ENCODE peak calls at places on chromosomes 12 and 14, in seven cellular contexts. J is C1 segment of cervical spinal cord; B is H54; Z is BJ; X is cerebellar cortex; I is lung; N is activated CD4-positive, alpha-beta T cell treated with anti-CD3 and anti-CD28 coated beads, Interleukin-2, amount 10 ng/mL, durations not matched to agents 7 days and 5 days. W is an unnamed sample.

GRCh38 chr12:100404769-100405407 is 48.0 kb downstream of the SLC17A8 start:
- DNase-seq in J (no peak), B (peak; percentile 12), Z (no peak), X (peak; percentile 60), I (peak; percentile 61), N (peak; percentile 59), W (peak; percentile 25)

GRCh38 chr12:49553512-49554088 is 14.3 kb downstream of the MCRS1 start:
- DNase-seq in J (no peak), B (no peak), Z (no peak), X (peak; percentile 68), I (no peak), N (peak; percentile 54), W (peak; percentile 62)

GRCh38 chr14:69666698-69667211 is 55.4 kb downstream of the SUSD6 start:
- DNase-seq in J (no peak), B (no peak), Z (peak; percentile 54), X (no peak), I (no peak), N (no peak), W (no peak)

GRCh38 chr12:12811343-12811742 is 1.8 kb upstream of the DDX47 start:
- DNase-seq in J (no peak), B (no peak), Z (no peak), X (no peak), I (no peak), N (no peak), W (no peak)

GRCh38 chr12:12201274-12201758 is 65.5 kb downstream of the LRP6 start:
- DNase-seq in J (no peak), B (no peak), Z (no peak), X (no peak), I (no peak), N (no peak), W (no peak)

GRCh38 chr12:111368291-111368683 is 608 bp downstream of the PHETA1 start:
- DNase-seq in J (no peak), B (no peak), Z (no peak), X (peak; percentile 6), I (peak; percentile 32), N (no peak), W (no peak)

GRCh38 chr14:103186241-103186835 is 63.1 kb downstream of the TNFAIP2 start:
- DNase-seq in J (no peak), B (no peak), Z (no peak), X (peak; percentile 28), I (no peak), N (no peak), W (peak; percentile 12)

GRCh38 chr12:42921741-42922511 is 332.4 kb upstream of the PRICKLE1 start:
- DNase-seq in J (no peak), B (no peak), Z (peak; percentile 67), X (no peak), I (no peak), N (no peak), W (no peak)

GRCh38 chr12:12072064-12072760 is 1.5 kb downstream of the BCL2L14 start:
- DNase-seq in J (no peak), B (no peak), Z (no peak), X (no peak), I (peak; percentile 47), N (peak; percentile 49), W (no peak)

GRCh38 chr14:31835049-31835448 is 242.1 kb upstream of the ARHGAP5 start:
- DNase-seq in J (no peak), B (no peak), Z (no peak), X (no peak), I (no peak), N (no peak), W (no peak)

GRCh38 chr12:106195638-106196037 is 52.2 kb downstream of the CKAP4 start:
- DNase-seq in J (no peak), B (no peak), Z (peak; percentile 90), X (peak; percentile 10), I (peak; percentile 35), N (no peak), W (peak; percentile 20)

GRCh38 chr14:105602799-105603763 is 76.7 kb downstream of the TMEM121 start:
- DNase-seq in J (no peak), B (no peak), Z (no peak), X (no peak), I (no peak), N (no peak), W (no peak)

GRCh38 chr12:32535260-32535999 is 136.1 kb downstream of the FGD4 start:
- DNase-seq in J (no peak), B (peak; percentile 38), Z (no peak), X (peak; percentile 46), I (peak; percentile 81), N (no peak), W (peak; percentile 60)

GRCh38 chr12:55703288-55703687 is 4.4 kb downstream of the ITGA7 start:
- DNase-seq in J (no peak), B (no peak), Z (no peak), X (peak; percentile 65), I (no peak), N (no peak), W (peak; percentile 69)

GRCh38 chr14:29601559-29602109 is 326.0 kb downstream of the PRKD1 start:
- DNase-seq in J (no peak), B (no peak), Z (no peak), X (no peak), I (no peak), N (no peak), W (no peak)

GRCh38 chr12:30047499-30048262 is 263.9 kb upstream of the TMTC1 start:
- DNase-seq in J (no peak), B (no peak), Z (no peak), X (no peak), I (no peak), N (no peak), W (no peak)

GRCh38 chr14:42214981-42215491 is 608.4 kb downstream of the LRFN5 start:
- DNase-seq in J (no peak), B (peak; percentile 5), Z (peak; percentile 27), X (peak; percentile 3), I (no peak), N (no peak), W (peak; percentile 9)

GRCh38 chr14:99261916-99262787 is 9.8 kb downstream of the BCL11B start:
- DNase-seq in J (no peak), B (no peak), Z (no peak), X (no peak), I (no peak), N (peak; percentile 92), W (no peak)

GRCh38 chr14:90428676-90429075 is 31.8 kb downstream of the CALM1 start:
- DNase-seq in J (no peak), B (no peak), Z (no peak), X (no peak), I (no peak), N (no peak), W (no peak)

GRCh38 chr12:81992461-81992860 is 233.3 kb upstream of the PPFIA2 start:
- DNase-seq in J (no peak), B (no peak), Z (no peak), X (no peak), I (no peak), N (peak; percentile 51), W (no peak)

GRCh38 chr12:91965781-91966180 is 179.9 kb downstream of the BTG1 start:
- DNase-seq in J (no peak), B (no peak), Z (no peak), X (peak; percentile 39), I (no peak), N (no peak), W (peak; percentile 54)

GRCh38 chr14:64968167-64968566 is 4.0 kb downstream of the RAB15 start:
- DNase-seq in J (no peak), B (no peak), Z (no peak), X (peak; percentile 46), I (no peak), N (no peak), W (peak; percentile 64)

W was measured in G401.